ENCODE peak calls at places on chromosome 9, in four cellular contexts. One of them, this sample, is unnamed.

GRCh38 chr9:96467784-96468183 is 17.8 kb downstream of the HABP4 start:
- DNase-seq in GM12878: no peak
- DNase-seq in DND-41: no peak
- DNase-seq in endodermal cell: no peak
- DNase-seq in this sample: no peak

GRCh38 chr9:128683340-128684064 is 5.5 kb upstream of the SET start:
- DNase-seq in GM12878: no peak
- DNase-seq in DND-41: peak; percentile 50
- DNase-seq in endodermal cell: peak; percentile 97
- DNase-seq in this sample: peak; percentile 86

GRCh38 chr9:137757613-137758029 is 120.0 kb upstream of the CACNA1B start:
- DNase-seq in GM12878: peak; percentile 69
- DNase-seq in DND-41: no peak
- DNase-seq in endodermal cell: no peak
- DNase-seq in this sample: peak; percentile 77

GRCh38 chr9:124447297-124447661 is 3.0 kb upstream of the ADGRD2 start:
- DNase-seq in GM12878: no peak
- DNase-seq in DND-41: no peak
- DNase-seq in endodermal cell: no peak
- DNase-seq in this sample: no peak

GRCh38 chr9:79670269-79670961 is 98.7 kb downstream of the TLE4 start:
- DNase-seq in GM12878: no peak
- DNase-seq in DND-41: no peak
- DNase-seq in endodermal cell: no peak
- DNase-seq in this sample: peak; percentile 99

GRCh38 chr9:3507395-3508077 is 18.3 kb downstream of the RFX3 start:
- DNase-seq in GM12878: no peak
- DNase-seq in DND-41: no peak
- DNase-seq in endodermal cell: no peak
- DNase-seq in this sample: peak; percentile 8

GRCh38 chr9:133574791-133575672 is 34.2 kb downstream of the FAM163B start:
- DNase-seq in GM12878: no peak
- DNase-seq in DND-41: no peak
- DNase-seq in endodermal cell: no peak
- DNase-seq in this sample: no peak

GRCh38 chr9:137007816-137008270 is 11.5 kb upstream of the CLIC3 start:
- DNase-seq in GM12878: no peak
- DNase-seq in DND-41: no peak
- DNase-seq in endodermal cell: no peak
- DNase-seq in this sample: no peak

GRCh38 chr9:90870646-90871326 is 69.2 kb downstream of the SYK start:
- DNase-seq in GM12878: peak; percentile 17
- DNase-seq in DND-41: peak; percentile 39
- DNase-seq in endodermal cell: peak; percentile 59
- DNase-seq in this sample: peak; percentile 26

GRCh38 chr9:130845901-130846381 is 10.9 kb downstream of the ABL1 start:
- DNase-seq in GM12878: no peak
- DNase-seq in DND-41: no peak
- DNase-seq in endodermal cell: peak; percentile 50
- DNase-seq in this sample: no peak

GRCh38 chr9:132681561-132681960 is 11.3 kb downstream of the GTF3C4 start:
- DNase-seq in GM12878: no peak
- DNase-seq in DND-41: no peak
- DNase-seq in endodermal cell: no peak
- DNase-seq in this sample: no peak

GRCh38 chr9:25677301-25678146 is 720 bp downstream of the TUSC1 start:
- DNase-seq in GM12878: no peak
- DNase-seq in DND-41: no peak
- DNase-seq in endodermal cell: peak; percentile 84
- DNase-seq in this sample: peak; percentile 69

GRCh38 chr9:136853596-136854112 is 1.5 kb downstream of the MAMDC4 start:
- DNase-seq in GM12878: no peak
- DNase-seq in DND-41: no peak
- DNase-seq in endodermal cell: peak; percentile 51
- DNase-seq in this sample: no peak

GRCh38 chr9:115924669-115924987 is 229.0 kb upstream of the PAPPA start:
- DNase-seq in GM12878: no peak
- DNase-seq in DND-41: no peak
- DNase-seq in endodermal cell: no peak
- DNase-seq in this sample: no peak

GRCh38 chr9:113503613-113504230 is 40.2 kb downstream of the RGS3 start:
- DNase-seq in GM12878: no peak
- DNase-seq in DND-41: no peak
- DNase-seq in endodermal cell: no peak
- DNase-seq in this sample: no peak

GRCh38 chr9:85510830-85511504 is 230.8 kb downstream of the AGTPBP1 start:
- DNase-seq in GM12878: no peak
- DNase-seq in DND-41: no peak
- DNase-seq in endodermal cell: no peak
- DNase-seq in this sample: no peak

GRCh38 chr9:36402536-36402935 is 2.5 kb upstream of the RNF38 start:
- DNase-seq in GM12878: no peak
- DNase-seq in DND-41: no peak
- DNase-seq in endodermal cell: no peak
- DNase-seq in this sample: no peak

GRCh38 chr9:6229604-6230003 is 14.0 kb downstream of the IL33 start:
- DNase-seq in GM12878: no peak
- DNase-seq in DND-41: no peak
- DNase-seq in endodermal cell: no peak
- DNase-seq in this sample: no peak

GRCh38 chr9:129745186-129745585 is 7.7 kb downstream of the PTGES start:
- DNase-seq in GM12878: no peak
- DNase-seq in DND-41: no peak
- DNase-seq in endodermal cell: no peak
- DNase-seq in this sample: no peak

GRCh38 chr9:99358668-99359067 is 136.6 kb downstream of the SEC61B start:
- DNase-seq in GM12878: no peak
- DNase-seq in DND-41: no peak
- DNase-seq in endodermal cell: no peak
- DNase-seq in this sample: no peak

GRCh38 chr9:129211686-129212085 is 33.6 kb upstream of the IER5L start:
- DNase-seq in GM12878: no peak
- DNase-seq in DND-41: no peak
- DNase-seq in endodermal cell: no peak
- DNase-seq in this sample: no peak

GRCh38 chr9:136964171-136964689 is 12.2 kb downstream of the LCN12 start:
- DNase-seq in GM12878: no peak
- DNase-seq in DND-41: no peak
- DNase-seq in endodermal cell: no peak
- DNase-seq in this sample: no peak

GRCh38 chr9:78235296-78235770 is 542 bp upstream of the CEP78 start:
- DNase-seq in GM12878: no peak
- DNase-seq in DND-41: no peak
- DNase-seq in endodermal cell: no peak
- DNase-seq in this sample: peak; percentile 33

GRCh38 chr9:7085357-7085756 is 327.6 kb downstream of the KDM4C start:
- DNase-seq in GM12878: no peak
- DNase-seq in DND-41: no peak
- DNase-seq in endodermal cell: no peak
- DNase-seq in this sample: no peak

GRCh38 chr9:111582888-111583287 is 16.6 kb downstream of the PTGR1 start:
- DNase-seq in GM12878: no peak
- DNase-seq in DND-41: no peak
- DNase-seq in endodermal cell: no peak
- DNase-seq in this sample: peak; percentile 23

GRCh38 chr9:128249914-128250838 is 25.6 kb downstream of the GOLGA2 start:
- DNase-seq in GM12878: peak; percentile 25
- DNase-seq in DND-41: peak; percentile 41
- DNase-seq in endodermal cell: peak; percentile 99
- DNase-seq in this sample: peak; percentile 86

GRCh38 chr9:129968690-129969485 is 74.1 kb downstream of the FNBP1 start:
- DNase-seq in GM12878: no peak
- DNase-seq in DND-41: no peak
- DNase-seq in endodermal cell: no peak
- DNase-seq in this sample: peak; percentile 71

DNA sequence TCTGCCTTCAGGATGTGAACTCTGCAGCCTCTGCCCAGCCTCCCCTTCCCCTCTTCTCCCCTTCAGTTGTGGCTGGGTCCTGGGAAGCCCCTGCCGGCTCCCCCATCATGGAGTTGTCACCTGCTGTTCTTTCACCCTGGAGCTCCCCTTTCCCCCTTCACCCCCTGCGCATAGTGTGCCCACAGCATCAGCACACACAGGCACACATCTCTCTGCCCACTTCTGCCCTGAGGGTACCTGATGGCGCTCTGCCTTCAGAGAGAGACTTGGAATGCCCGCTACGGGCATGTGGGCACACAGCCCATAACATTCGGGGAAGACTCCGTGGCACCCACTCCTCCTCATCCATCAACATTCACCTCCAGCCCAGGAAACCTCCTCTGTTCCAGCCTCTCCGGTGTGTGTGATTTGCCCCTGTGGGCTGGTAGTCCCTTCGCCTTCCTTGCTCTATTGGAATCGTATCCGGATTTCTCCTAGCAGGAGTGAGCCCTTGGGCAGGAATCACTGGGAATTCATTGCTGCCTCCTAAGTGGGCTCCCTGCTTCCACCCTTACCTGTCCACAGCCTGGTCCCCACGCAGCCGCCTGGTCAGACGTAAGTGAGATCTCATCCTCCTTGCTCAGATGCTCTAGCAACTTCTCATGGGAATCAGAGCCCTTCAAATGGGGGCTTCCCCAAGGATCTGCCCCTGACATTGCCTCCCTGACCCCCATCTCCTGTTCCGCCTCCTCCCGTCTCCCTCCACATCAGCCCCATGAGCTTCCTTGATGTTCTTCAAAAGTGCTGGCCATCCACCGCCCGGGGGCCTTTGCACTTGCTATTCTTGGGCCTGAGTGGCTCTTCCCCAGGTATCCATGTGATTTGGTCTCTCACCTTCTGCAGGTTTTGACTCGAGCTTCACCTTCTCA is 61.5 kb upstream of the CTSL start:
- DNase-seq in GM12878: no peak
- DNase-seq in DND-41: no peak
- DNase-seq in endodermal cell: no peak
- DNase-seq in this sample: no peak
- H3K4me1 ChIP-seq in GM12878: no peaks in the 10 kb centered on the region
- H3K4me1 ChIP-seq in DND-41: no peaks in the 10 kb centered on the region
- H3K4me1 ChIP-seq in endodermal cell: no peaks in the 10 kb centered on the region
- H3K4me1 ChIP-seq in this sample: no peaks in the 10 kb centered on the region

DNA sequence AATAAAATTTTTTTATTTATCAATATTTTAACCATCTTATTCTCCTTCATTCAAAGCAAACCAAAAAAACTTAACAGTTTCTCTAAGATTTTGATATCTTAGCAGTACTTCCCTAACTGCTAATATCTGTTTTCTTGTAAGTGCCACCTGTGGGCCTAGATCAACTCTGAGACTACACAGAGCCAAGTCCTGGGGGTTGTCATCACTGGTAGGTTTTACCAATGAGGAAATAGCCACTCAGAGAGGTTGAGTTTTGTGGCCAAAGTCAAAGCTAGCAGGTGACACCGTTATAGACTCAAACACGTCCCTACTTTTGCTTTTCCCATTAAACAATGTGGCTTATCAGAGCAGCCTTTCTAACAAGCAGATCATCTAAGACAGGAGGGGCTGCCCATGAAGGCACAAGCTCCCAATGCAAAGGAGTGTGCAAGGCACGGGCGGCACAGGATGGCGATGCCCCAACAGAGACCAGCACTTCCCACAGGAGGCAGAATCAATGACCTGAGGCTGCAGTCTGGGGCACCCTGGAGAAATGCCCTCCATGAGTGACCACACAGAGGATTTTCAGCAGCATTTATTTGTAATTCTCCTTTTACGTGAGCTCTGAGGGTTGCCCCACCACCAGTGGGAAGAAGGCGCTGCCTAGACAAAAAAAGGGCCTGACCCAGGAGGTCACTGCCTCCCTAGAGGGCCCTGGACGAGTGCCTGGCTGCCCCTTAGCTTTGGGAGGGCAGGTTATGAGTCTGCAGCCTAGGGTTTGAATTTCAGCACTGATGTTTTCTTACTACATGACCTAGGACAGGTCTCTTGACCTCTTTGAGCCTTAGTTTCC is 7.4 kb downstream of the TBC1D2 start:
- DNase-seq in GM12878: no peak
- DNase-seq in DND-41: no peak
- DNase-seq in endodermal cell: no peak
- DNase-seq in this sample: no peak
- H3K9ac ChIP-seq in GM12878: no peak overlapping the region
- H3K9ac ChIP-seq in DND-41: no peak overlapping the region
- H3K9ac ChIP-seq in endodermal cell: no peak overlapping the region
- H3K9ac ChIP-seq in this sample: peak overlapping the region; percentile 50

GRCh38 chr9:120689860-120690259 is 24.4 kb downstream of the MEGF9 start:
- DNase-seq in GM12878: no peak
- DNase-seq in DND-41: no peak
- DNase-seq in endodermal cell: no peak
- DNase-seq in this sample: peak; percentile 52

GRCh38 chr9:120696551-120697230 is 17.6 kb downstream of the MEGF9 start:
- DNase-seq in GM12878: no peak
- DNase-seq in DND-41: no peak
- DNase-seq in endodermal cell: no peak
- DNase-seq in this sample: peak; percentile 40

GRCh38 chr9:120692901-120693573 is 21.2 kb downstream of the MEGF9 start:
- DNase-seq in GM12878: no peak
- DNase-seq in DND-41: no peak
- DNase-seq in endodermal cell: no peak
- DNase-seq in this sample: no peak

GRCh38 chr9:120694559-120694958 is 19.7 kb downstream of the MEGF9 start:
- DNase-seq in GM12878: no peak
- DNase-seq in DND-41: no peak
- DNase-seq in endodermal cell: no peak
- DNase-seq in this sample: no peak

DNA sequence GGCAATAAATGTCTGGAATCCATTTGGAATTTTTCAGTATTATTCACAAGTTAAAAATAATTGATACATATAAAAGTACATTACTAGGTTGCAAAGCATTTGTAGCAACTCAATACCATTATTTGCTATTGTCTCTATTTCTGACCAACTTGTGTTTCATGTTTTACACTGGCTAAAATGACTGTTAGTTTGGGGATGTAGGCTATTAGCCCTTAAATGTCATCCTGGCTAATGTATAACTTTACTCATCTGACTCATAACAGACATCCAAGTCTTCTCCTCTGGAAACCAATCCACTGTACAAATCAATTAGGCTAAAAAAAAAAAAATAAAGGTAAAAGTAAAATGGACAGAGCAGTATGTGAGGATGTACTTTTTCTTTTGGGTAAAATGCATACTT is 20.7 kb downstream of the MEGF9 start:
- DNase-seq in GM12878: no peak
- DNase-seq in DND-41: no peak
- DNase-seq in endodermal cell: no peak
- DNase-seq in this sample: no peak
- H3K4me1 ChIP-seq in GM12878: peaks cover 10% of the 10 kb centered on the region
- H3K4me1 ChIP-seq in DND-41: no peaks in the 10 kb centered on the region
- H3K4me1 ChIP-seq in endodermal cell: peaks cover 15% of the 10 kb centered on the region
- H3K4me1 ChIP-seq in this sample: no peaks in the 10 kb centered on the region

DNA sequence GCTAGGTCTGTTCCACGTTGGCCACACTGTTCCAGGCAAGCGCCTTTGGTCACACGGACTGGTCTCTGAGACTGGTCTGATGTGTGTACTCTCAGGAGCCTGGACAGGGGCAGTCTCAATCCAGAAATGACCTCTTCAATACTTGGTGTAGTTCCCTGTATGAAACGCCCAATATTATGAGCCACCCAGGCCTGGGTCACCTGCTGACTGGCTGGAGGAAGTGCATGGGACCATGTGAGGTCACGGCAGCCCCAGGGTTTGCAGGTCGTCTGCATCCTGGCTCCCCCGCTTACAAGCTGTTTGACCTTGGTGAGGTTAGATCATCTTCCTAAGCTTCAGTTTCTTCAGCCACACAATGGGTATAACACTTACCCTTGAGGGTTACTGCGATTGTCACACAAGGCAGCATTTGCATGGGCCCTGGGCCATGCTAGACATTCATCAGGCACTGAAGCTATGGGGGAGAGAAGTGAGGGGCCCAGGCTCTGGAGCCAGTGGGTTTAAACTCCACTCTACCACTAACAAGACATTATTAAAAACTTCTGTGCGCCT is 5.2 kb upstream of the GRHPR start:
- DNase-seq in GM12878: no peak
- DNase-seq in DND-41: no peak
- DNase-seq in endodermal cell: no peak
- DNase-seq in this sample: no peak
- H3K9ac ChIP-seq in GM12878: no peak overlapping the region
- H3K9ac ChIP-seq in DND-41: no peak overlapping the region
- H3K9ac ChIP-seq in endodermal cell: no peak overlapping the region
- H3K9ac ChIP-seq in this sample: no peak overlapping the region